ENCODE peak calls at places on chromosome 16, in nine cellular contexts. W is left ventricle myocardium inferior, U is aorta, Z is cardiac muscle cell, C is neural progenitor cell, K is stomach, V is osteoblast, O is sigmoid colon, Q is fibroblast of lung. P is an unnamed sample.
A peak's percentile ranks its signal among the peaks of the same experiment; 100 is the strongest.

GRCh38 chr16:22075776-22076175 is 16.6 kb upstream of the VWA3A start:
- DNase-seq in W (no peak), U (no peak), Z (no peak), C (no peak), K (no peak), V (peak; percentile 80), O (no peak), Q (no peak), P (no peak)

GRCh38 chr16:89842471-89843408 is 14.5 kb downstream of the SPIRE2 start:
- DNase-seq in W (no peak), U (no peak), Z (no peak), C (no peak), K (no peak), V (peak; percentile 96), O (no peak), Q (peak; percentile 97), P (no peak)

GRCh38 chr16:83789642-83790401 is 18.0 kb upstream of the HSBP1 start:
- DNase-seq in W (no peak), U (no peak), Z (no peak), C (no peak), K (no peak), V (no peak), O (no peak), Q (no peak), P (no peak)

GRCh38 chr16:70568601-70569217 is 45.1 kb downstream of the SF3B3 start:
- DNase-seq in W (no peak), U (no peak), Z (no peak), C (no peak), K (no peak), V (peak; percentile 44), O (no peak), Q (peak; percentile 79), P (no peak)

GRCh38 chr16:75550211-75550662 is 5.8 kb downstream of the TMEM231 start:
- DNase-seq in W (no peak), U (no peak), Z (no peak), C (peak; percentile 69), K (peak; percentile 31), V (no peak), O (no peak), Q (peak; percentile 55), P (no peak)

GRCh38 chr16:75062135-75062943 is 54.2 kb downstream of the LDHD start:
- DNase-seq in W (peak; percentile 73), U (peak; percentile 82), Z (peak; percentile 51), C (no peak), K (peak; percentile 96), V (no peak), O (peak; percentile 87), Q (peak; percentile 56), P (peak; percentile 79)

GRCh38 chr16:88897696-88898425 is 31.4 kb upstream of the PABPN1L start:
- DNase-seq in W (no peak), U (no peak), Z (no peak), C (no peak), K (no peak), V (no peak), O (no peak), Q (no peak), P (no peak)

GRCh38 chr16:72936408-72936807 is 111.5 kb downstream of the ZFHX3 start:
- DNase-seq in W (no peak), U (no peak), Z (no peak), C (no peak), K (no peak), V (no peak), O (peak; percentile 42), Q (no peak), P (peak; percentile 26)

GRCh38 chr16:23504076-23504452 is 6.2 kb downstream of the GGA2 start:
- DNase-seq in W (no peak), U (no peak), Z (no peak), C (no peak), K (no peak), V (peak; percentile 91), O (no peak), Q (peak; percentile 88), P (peak; percentile 4)

GRCh38 chr16:23500212-23500865 is 10.0 kb downstream of the GGA2 start:
- DNase-seq in W (no peak), U (no peak), Z (no peak), C (no peak), K (peak; percentile 43), V (no peak), O (no peak), Q (no peak), P (no peak)

GRCh38 chr16:23501291-23501690 is 9.0 kb downstream of the GGA2 start:
- DNase-seq in W (no peak), U (no peak), Z (no peak), C (no peak), K (peak; percentile 48), V (no peak), O (no peak), Q (no peak), P (no peak)

GRCh38 chr16:23500866-23501234 is 9.4 kb downstream of the GGA2 start:
- DNase-seq in W (no peak), U (no peak), Z (no peak), C (no peak), K (no peak), V (no peak), O (no peak), Q (no peak), P (no peak)

GRCh38 chr16:23502466-23502865 is 7.8 kb downstream of the GGA2 start:
- DNase-seq in W (no peak), U (no peak), Z (no peak), C (no peak), K (no peak), V (no peak), O (no peak), Q (no peak), P (no peak)
- H3K4me1 ChIP-seq in W (peaks cover 93% of the 10 kb centered on the region), U (no peaks in the 10 kb centered on the region), Z (peaks cover 25% of the 10 kb centered on the region), C (peaks cover 48% of the 10 kb centered on the region), K (peaks cover 73% of the 10 kb centered on the region), V (peaks cover 19% of the 10 kb centered on the region), O (peaks cover 34% of the 10 kb centered on the region), Q (peaks cover 11% of the 10 kb centered on the region), P (peaks cover 56% of the 10 kb centered on the region)

DNA sequence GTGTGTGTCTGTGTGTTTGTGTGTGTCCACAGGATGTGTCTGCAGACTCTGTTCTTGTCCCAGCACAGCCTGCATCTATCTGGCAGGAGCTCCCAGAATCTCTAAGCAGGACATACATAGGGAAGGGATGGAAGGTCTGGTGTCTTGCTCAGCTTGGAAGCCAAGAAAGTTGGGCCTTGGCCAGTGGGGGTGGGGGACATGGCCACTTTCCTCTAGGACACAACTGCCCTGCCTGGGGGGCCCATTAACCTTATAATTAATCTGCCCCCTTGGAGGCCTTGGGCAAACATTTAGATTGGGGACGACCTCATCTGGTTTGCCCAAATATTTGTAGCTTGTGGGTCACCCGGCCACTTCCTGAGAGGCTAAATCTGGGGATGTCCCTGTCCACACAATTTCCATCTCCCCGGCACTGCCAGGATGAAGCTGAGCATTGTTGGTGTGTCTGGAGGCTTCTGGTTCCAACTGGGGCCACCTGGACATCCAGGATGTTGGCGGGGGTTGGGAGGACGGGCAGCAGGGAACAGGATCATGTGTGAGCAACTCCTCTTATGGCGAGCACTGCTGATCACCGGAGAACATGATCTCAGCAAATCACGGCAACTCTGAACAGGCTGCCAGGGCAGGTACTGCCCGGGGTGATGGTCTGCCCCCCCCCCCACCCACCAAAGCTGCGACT is 17.2 kb upstream of the FOXF1 start:
- DNase-seq in W (no peak), U (peak; percentile 25), Z (no peak), C (no peak), K (no peak), V (peak; percentile 54), O (peak; percentile 89), Q (no peak), P (no peak)
- H3K27ac ChIP-seq in W (no peak overlapping the region), U (no peak overlapping the region), Z (no peak overlapping the region), C (no peak overlapping the region), K (peak overlapping the region; percentile 99), V (no peak overlapping the region), O (peak overlapping the region; percentile 99), Q (no peak overlapping the region), P (no peak overlapping the region)

GRCh38 chr16:17068524-17068923 is 402.2 kb downstream of the XYLT1 start:
- DNase-seq in W (no peak), U (no peak), Z (no peak), C (no peak), K (no peak), V (no peak), O (no peak), Q (no peak), P (no peak)

GRCh38 chr16:17072104-17072503 is 398.7 kb downstream of the XYLT1 start:
- DNase-seq in W (no peak), U (no peak), Z (no peak), C (no peak), K (no peak), V (peak; percentile 78), O (no peak), Q (peak; percentile 50), P (no peak)

GRCh38 chr16:17067882-17068281 is 402.9 kb downstream of the XYLT1 start:
- DNase-seq in W (no peak), U (no peak), Z (no peak), C (no peak), K (no peak), V (no peak), O (no peak), Q (no peak), P (no peak)

GRCh38 chr16:17076121-17076757 is 394.5 kb downstream of the XYLT1 start:
- DNase-seq in W (no peak), U (no peak), Z (no peak), C (no peak), K (no peak), V (no peak), O (no peak), Q (no peak), P (no peak)

DNA sequence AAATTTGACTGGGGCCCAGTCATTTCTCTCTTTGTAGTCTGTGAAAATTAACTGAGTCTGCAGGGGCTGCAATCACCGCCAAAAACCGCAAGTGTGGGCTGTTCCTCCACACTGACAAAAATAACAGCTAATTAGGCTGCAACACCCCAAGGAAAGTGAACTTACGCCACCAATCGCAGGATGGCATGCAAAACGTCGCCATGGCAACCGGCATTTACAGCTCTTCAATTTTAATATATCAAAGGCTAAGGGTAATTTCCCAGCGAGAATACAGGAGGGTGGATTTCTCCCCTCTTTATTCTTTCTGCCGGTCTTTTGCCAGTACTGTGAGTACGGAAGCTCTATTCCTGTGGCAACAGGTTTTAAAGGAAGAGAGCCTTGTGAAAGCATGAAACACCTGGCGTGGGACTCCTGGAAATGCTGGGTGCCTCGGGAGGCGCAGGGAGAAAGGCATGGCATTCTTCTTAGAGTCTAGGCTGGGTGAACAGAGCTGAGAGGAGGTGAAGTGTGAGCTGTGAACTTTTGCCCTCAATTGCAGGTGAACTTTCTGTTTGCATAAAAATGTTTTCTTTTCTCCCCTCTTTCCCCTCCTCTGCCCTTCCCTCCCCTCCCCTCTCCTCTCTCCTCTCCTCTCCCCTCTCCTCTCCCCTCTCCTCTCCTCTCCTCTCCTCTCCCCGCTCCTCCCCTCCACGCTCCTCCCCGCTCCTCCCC is 399.7 kb downstream of the XYLT1 start:
- DNase-seq in W (no peak), U (no peak), Z (peak; percentile 8), C (peak; percentile 57), K (peak; percentile 49), V (no peak), O (no peak), Q (peak; percentile 24), P (peak; percentile 75)
- H3K4me3 ChIP-seq in W (no peak overlapping the region), U (no peak overlapping the region), Z (no peak overlapping the region), C (no peak overlapping the region), K (no peak overlapping the region), V (no peak overlapping the region), O (no peak overlapping the region), Q (no peak overlapping the region), P (no peak overlapping the region)

DNA sequence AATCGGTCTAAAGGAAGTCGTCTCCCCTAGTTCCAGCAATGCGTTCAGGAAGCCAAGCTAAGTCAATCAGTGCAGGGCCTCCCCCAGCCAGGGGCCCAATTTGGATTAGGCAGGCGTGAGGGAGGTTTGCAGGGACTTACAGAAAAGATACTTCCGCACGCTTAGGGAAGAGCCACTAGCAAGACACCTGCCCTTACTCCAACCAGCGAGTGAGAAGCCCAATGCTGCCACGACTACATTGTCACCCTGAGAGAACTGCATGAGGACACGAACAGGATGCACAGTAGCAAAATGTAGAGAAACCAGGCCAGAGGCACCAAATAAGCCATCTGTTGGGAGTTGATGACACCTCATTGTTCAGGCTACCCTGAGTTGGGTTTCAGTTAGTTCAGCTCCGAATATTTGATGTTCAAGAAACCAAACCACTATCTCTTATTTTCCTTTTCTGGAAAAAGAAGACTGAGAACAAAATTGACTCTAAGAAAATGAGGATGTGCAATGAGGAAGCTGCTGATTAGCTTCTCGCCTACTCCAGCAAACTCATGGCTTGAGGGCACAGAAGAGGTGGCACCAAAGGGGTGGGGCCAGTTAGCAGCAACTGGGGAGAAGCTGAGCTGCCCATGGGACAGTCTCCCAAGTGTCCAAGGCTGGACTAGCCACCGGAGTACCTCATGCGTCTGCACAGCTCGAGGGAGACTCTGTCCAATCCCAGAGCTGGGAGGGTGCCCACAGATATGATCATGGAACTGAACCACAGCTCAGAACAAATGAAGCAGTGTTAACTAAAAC is 29.3 kb downstream of the TK2 start:
- DNase-seq in W (peak; percentile 59), U (peak; percentile 75), Z (no peak), C (no peak), K (no peak), V (peak; percentile 11), O (no peak), Q (no peak), P (no peak)
- H3K4me1 ChIP-seq in W (peaks cover 96% of the 10 kb centered on the region), U (no peaks in the 10 kb centered on the region), Z (no peaks in the 10 kb centered on the region), C (peaks cover 12% of the 10 kb centered on the region), K (peaks cover 84% of the 10 kb centered on the region), V (peaks cover 37% of the 10 kb centered on the region), O (peaks cover 52% of the 10 kb centered on the region), Q (peaks cover 20% of the 10 kb centered on the region), P (peaks cover 35% of the 10 kb centered on the region)